ENCODE peak calls at places on chromosomes 6 and 20, in six cellular contexts. N is epithelial cell of esophagus, J is heart right ventricle, U is left ventricle myocardium inferior, Z is HFFc6, H is nephron progenitor cell. X is an unnamed sample.
A peak's percentile ranks its signal among the peaks of the same experiment; 100 is the strongest.

GRCh38 chr20:36754656-36755222 is 8.8 kb upstream of the NDRG3 start:
- DNase-seq in N (peak; percentile 73), J (no peak), U (no peak), Z (peak; percentile 77), H (peak; percentile 46), X (peak; percentile 68)

GRCh38 chr6:167666571-167667203 is 160.0 kb upstream of the AFDN start:
- DNase-seq in H (no peak), Z (no peak), U (no peak), J (no peak), N (no peak), X (no peak)

GRCh38 chr6:159117031-159117430 is 52.2 kb upstream of the FNDC1 start:
- DNase-seq in J (no peak), N (peak; percentile 69), U (no peak), H (no peak), Z (peak; percentile 74), X (no peak)

GRCh38 chr6:89836637-89837222 is 7.0 kb downstream of the CASP8AP2 start:
- DNase-seq in Z (no peak), N (peak; percentile 23), U (no peak), H (no peak), J (no peak), X (no peak)

GRCh38 chr6:32816746-32817204 is at the start of gene HLA-DOB:
- DNase-seq in N (peak; percentile 91), H (no peak), Z (peak; percentile 17), J (no peak), U (no peak), X (no peak)

GRCh38 chr20:23782366-23782983 is 31.7 kb upstream of the CST1 start:
- DNase-seq in Z (no peak), U (no peak), H (peak; percentile 29), J (no peak), N (peak; percentile 31), X (peak; percentile 44)

GRCh38 chr6:151254451-151255081 is 14.8 kb downstream of the AKAP12 start:
- DNase-seq in J (no peak), N (peak; percentile 10), H (no peak), Z (peak; percentile 4), U (no peak), X (no peak)

GRCh38 chr20:11376998-11377397 is 540.7 kb upstream of the BTBD3 start:
- DNase-seq in J (no peak), N (peak; percentile 81), H (no peak), Z (no peak), U (no peak), X (no peak)

GRCh38 chr6:45754432-45754831 is 261.2 kb downstream of the CLIC5 start:
- DNase-seq in Z (no peak), J (no peak), U (no peak), N (no peak), H (no peak), X (no peak)

GRCh38 chr20:1500496-1500895 is 9.3 kb upstream of the SIRPB2 start:
- DNase-seq in U (no peak), H (no peak), Z (no peak), J (no peak), N (peak; percentile 78), X (no peak)

GRCh38 chr20:1505871-1506270 is 14.7 kb upstream of the SIRPB2 start:
- DNase-seq in H (no peak), J (no peak), U (no peak), N (peak; percentile 63), Z (peak; percentile 58), X (no peak)

GRCh38 chr20:1505361-1505760 is 14.1 kb upstream of the SIRPB2 start:
- DNase-seq in U (no peak), J (no peak), Z (peak; percentile 74), H (no peak), N (peak; percentile 92), X (no peak)

GRCh38 chr20:1507276-1507675 is 16.1 kb upstream of the SIRPB2 start:
- DNase-seq in N (no peak), H (no peak), U (no peak), J (no peak), Z (no peak), X (no peak)

DNA sequence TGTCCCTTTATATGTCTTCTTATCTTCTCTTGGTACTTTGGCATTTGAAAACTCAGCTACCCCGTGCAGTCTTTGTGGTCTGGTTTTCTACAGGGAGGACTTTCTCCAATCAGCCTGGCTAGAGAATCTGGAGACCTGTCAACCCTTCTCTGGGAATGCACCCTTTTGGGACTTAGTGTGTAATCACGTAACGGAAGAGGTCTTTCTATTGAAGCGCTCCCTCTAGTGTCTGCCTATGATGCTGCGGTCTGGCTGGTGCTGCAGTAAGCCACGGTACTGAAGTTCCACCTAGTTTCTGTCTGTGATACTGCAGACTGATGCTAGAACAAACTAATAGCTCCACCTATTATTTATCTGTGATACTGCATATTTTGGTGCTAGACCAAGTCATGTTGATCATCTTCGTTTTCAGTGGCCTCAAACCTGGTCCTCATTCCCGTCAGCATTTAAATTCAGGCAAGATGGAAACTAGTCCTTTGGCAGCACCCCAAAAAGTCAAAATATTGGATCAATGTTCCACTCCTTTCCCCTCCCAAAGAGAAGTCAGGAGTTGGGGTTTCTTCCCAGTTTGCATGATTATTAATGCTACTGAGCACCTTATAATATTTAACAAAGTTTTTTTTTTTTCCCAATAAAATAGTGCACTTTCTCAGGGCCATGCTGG is 12.5 kb upstream of the SIRPB2 start:
- DNase-seq in Z (peak; percentile 92), N (peak; percentile 96), H (peak; percentile 63), U (peak; percentile 54), J (peak; percentile 41), X (peak; percentile 78)
- TF ChIP-seq CTCF in Z (peak; percentile 97), N (peak; percentile 100), H (peak; percentile 74), U (peak; percentile 90), J (peak; percentile 78), X (peak; percentile 89)

GRCh38 chr6:169641461-169642085 is 60.3 kb downstream of the WDR27 start:
- DNase-seq in H (no peak), U (no peak), Z (no peak), N (no peak), J (no peak), X (no peak)

GRCh38 chr6:169638915-169639314 is 62.9 kb downstream of the WDR27 start:
- DNase-seq in U (no peak), N (no peak), H (no peak), Z (no peak), J (no peak), X (no peak)

GRCh38 chr6:169640983-169641382 is 60.8 kb downstream of the WDR27 start:
- DNase-seq in H (no peak), N (no peak), J (no peak), Z (no peak), U (no peak), X (no peak)

GRCh38 chr6:169639653-169640278 is 62.1 kb downstream of the WDR27 start:
- DNase-seq in Z (no peak), U (no peak), N (no peak), J (no peak), H (no peak), X (no peak)

DNA sequence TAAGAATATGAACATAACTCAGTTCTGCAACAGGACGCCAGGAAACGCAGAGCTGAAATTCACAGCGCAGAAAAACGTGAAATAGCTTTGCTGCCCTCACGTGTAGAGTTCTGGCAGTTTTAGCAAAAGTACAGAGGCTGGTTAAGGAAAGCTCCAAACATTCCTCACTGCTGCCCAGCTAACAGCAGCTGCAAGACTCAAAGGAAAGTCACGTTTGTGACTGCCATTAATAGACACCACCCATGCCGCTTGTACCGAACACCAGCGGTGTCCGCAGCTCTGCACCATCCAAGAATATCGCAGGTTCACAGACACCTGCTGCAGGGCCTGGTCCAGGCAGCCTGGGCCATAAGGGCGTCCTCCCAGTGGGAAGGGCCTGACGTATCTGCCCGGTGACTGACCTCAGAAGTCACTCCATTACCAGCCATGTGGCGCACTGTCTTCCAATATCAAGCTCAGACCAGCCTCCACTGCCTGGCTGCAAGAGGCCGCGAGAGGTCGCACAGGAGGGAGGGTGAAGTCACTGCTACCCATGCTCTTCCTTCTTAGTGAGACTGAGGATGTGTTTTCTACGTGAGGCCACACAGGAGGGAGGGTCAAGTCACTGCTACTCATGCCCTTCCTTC is 61.4 kb downstream of the WDR27 start:
- DNase-seq in J (no peak), Z (peak; percentile 53), U (no peak), H (no peak), N (no peak), X (no peak)
- TF ChIP-seq CTCF in J (no peak), Z (peak; percentile 66), U (no peak), H (no peak), N (no peak), X (no peak)

GRCh38 chr20:49510562-49511117 is 28.2 kb upstream of the KCNB1 start:
- DNase-seq in Z (peak; percentile 86), J (peak; percentile 59), N (no peak), U (peak; percentile 73), H (no peak), X (no peak)

GRCh38 chr20:49507741-49508434 is 25.4 kb upstream of the KCNB1 start:
- DNase-seq in N (no peak), U (no peak), H (no peak), Z (no peak), J (no peak), X (no peak)

GRCh38 chr20:49511788-49512525 is 29.5 kb upstream of the KCNB1 start:
- DNase-seq in N (no peak), J (no peak), Z (no peak), U (no peak), H (no peak), X (no peak)

GRCh38 chr20:49505518-49505917 is 23.1 kb upstream of the KCNB1 start:
- DNase-seq in N (no peak), J (no peak), U (no peak), H (peak; percentile 90), Z (peak; percentile 20), X (peak; percentile 85)

DNA sequence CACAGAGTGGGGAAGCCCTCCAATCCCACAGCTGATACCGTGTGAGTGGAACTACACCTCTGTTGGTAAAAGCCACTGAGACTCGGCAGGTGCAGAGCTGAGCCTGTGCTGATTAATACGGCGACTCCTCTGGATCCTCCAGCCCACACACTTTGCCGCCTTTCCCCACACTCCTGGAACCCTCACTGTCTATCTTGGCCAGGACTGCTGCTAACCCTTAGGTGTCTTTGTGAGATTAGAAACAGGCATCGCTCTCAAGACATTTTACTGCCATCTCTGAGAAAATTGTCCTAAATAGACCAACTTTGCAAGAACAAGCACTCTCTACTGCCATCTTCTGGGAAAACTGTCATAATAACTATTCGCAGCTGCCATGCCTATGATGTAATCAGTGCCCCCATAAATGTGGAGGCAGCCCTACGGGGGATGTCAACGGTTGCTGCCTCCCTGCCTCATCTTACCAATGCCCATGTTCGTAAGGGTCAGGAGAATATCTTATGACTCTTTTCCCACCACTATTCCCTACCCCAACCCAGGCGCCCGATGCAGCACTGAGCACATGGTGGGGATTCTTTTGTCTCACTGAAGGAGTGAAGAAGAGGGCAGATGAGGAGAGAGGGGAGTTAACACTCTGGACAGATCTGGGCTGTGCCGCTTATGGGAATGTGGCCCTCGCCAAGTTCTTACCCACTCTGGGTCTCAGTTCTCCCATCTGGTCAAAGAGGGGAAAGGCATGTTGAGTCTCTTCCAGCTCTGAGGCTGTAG is 26.1 kb upstream of the KCNB1 start:
- DNase-seq in J (no peak), Z (peak; percentile 63), U (no peak), N (peak; percentile 41), H (peak; percentile 28), X (no peak)
- TF ChIP-seq CTCF in J (peak; percentile 66), Z (peak; percentile 80), U (peak; percentile 63), N (peak; percentile 37), H (peak; percentile 48), X (peak; percentile 64)

GRCh38 chr20:47791084-47791599 is 5.9 kb upstream of the SULF2 start:
- DNase-seq in U (no peak), N (peak; percentile 94), J (no peak), H (no peak), Z (no peak), X (no peak)
- TF ChIP-seq CTCF in U (no peak), N (no peak), J (no peak), H (no peak), Z (no peak), X (no peak)

X was measured in endothelial cell.